ENCODE peak calls at places on chromosomes 12 and 14, in six cellular contexts. J is GM10248, T is neural crest cell, I is T-helper 9 cell, G is EH, M is T1000. X is an unnamed sample.

GRCh38 chr14:30227436-30227835 is 299.8 kb upstream of the PRKD1 start:
- DNase-seq in T (no peak), M (no peak), I (no peak), G (no peak), J (no peak), X (no peak)

GRCh38 chr12:92029136-92029535 is 116.5 kb downstream of the BTG1 start:
- DNase-seq in J (no peak), G (no peak), I (no peak), M (no peak), T (no peak), X (no peak)

GRCh38 chr14:59455411-59455810 is 9.8 kb downstream of the GPR135 start:
- DNase-seq in J (no peak), G (peak; percentile 77), M (no peak), I (no peak), T (no peak), X (no peak)

GRCh38 chr14:44589180-44589579 is 82.1 kb upstream of the FSCB start:
- DNase-seq in J (no peak), M (no peak), I (no peak), T (no peak), G (no peak), X (no peak)

GRCh38 chr12:57205931-57206330 is 10.7 kb upstream of the NXPH4 start:
- DNase-seq in J (no peak), M (no peak), G (no peak), I (no peak), T (no peak), X (no peak)

GRCh38 chr14:89869606-89870005 is 84.9 kb downstream of the EFCAB11 start:
- DNase-seq in J (no peak), M (no peak), I (no peak), G (no peak), T (no peak), X (no peak)

GRCh38 chr14:55136868-55137785 is 8.1 kb downstream of the LGALS3 start:
- DNase-seq in I (no peak), M (no peak), T (no peak), G (peak; percentile 91), J (no peak), X (no peak)

GRCh38 chr14:96501383-96501745 is 818 bp upstream of the PAPOLA start:
- DNase-seq in I (no peak), M (no peak), J (no peak), G (no peak), T (no peak), X (no peak)

GRCh38 chr12:64528616-64529015 is 76.7 kb downstream of the TBK1 start:
- DNase-seq in J (no peak), T (no peak), M (no peak), I (no peak), G (peak; percentile 30), X (no peak)

GRCh38 chr14:34324363-34324795 is 137.7 kb downstream of the SPTSSA start:
- DNase-seq in M (no peak), I (no peak), T (peak; percentile 42), J (peak; percentile 48), G (peak; percentile 42), X (no peak)

GRCh38 chr12:71967176-71967575 is 28.5 kb downstream of the TPH2 start:
- DNase-seq in T (no peak), G (no peak), M (no peak), J (no peak), I (no peak), X (no peak)

GRCh38 chr12:119178544-119179334 is at the start of gene HSPB8:
- DNase-seq in M (peak; percentile 50), G (peak; percentile 94), J (no peak), I (no peak), T (peak; percentile 30), X (no peak)

GRCh38 chr12:64801381-64801780 is 23.1 kb upstream of the TBC1D30 start:
- DNase-seq in G (peak; percentile 20), T (no peak), M (no peak), I (no peak), J (no peak), X (no peak)

GRCh38 chr12:6124411-6125151 is at the start of gene VWF:
- DNase-seq in T (no peak), G (no peak), M (no peak), J (no peak), I (no peak), X (no peak)

GRCh38 chr14:52110441-52111086 is 41.7 kb upstream of the NID2 start:
- DNase-seq in M (no peak), G (peak; percentile 91), J (no peak), I (no peak), T (no peak), X (no peak)

GRCh38 chr12:50637870-50638481 is 125.9 kb upstream of the ATF1 start:
- DNase-seq in J (peak; percentile 59), M (no peak), T (no peak), G (peak; percentile 62), I (no peak), X (no peak)

GRCh38 chr12:88895634-88896033 is 315.4 kb upstream of the KITLG start:
- DNase-seq in T (no peak), G (peak; percentile 15), M (no peak), I (no peak), J (no peak), X (no peak)

GRCh38 chr12:87931764-87932163 is 97.4 kb downstream of the C12orf50 start:
- DNase-seq in T (no peak), G (peak; percentile 11), J (no peak), I (no peak), M (no peak), X (no peak)

GRCh38 chr14:78967111-78967809 is 797.1 kb downstream of the NRXN3 start:
- DNase-seq in T (no peak), I (no peak), J (no peak), G (peak; percentile 92), M (no peak), X (no peak)

X was measured in T-helper 1 cell.